ENCODE peak calls at places on chromosomes 4 and X, in seven cellular contexts. One of them, this sample, is unnamed. For H3K36me3, the result is how much of the 10 kb centered on the place peaks cover.

GRCh38 chrX:100680756-100681155 is 36.8 kb downstream of the SRPX2 start:
- DNase-seq in right atrium auricular region: no peak
- DNase-seq in lower lobe of right lung: no peak
- DNase-seq in breast epithelium: no peak
- DNase-seq in mucosa of descending colon: no peak
- DNase-seq in spleen: no peak
- DNase-seq in endodermal cell: no peak
- DNase-seq in this sample: no peak

GRCh38 chrX:41293269-41293668 is 40.7 kb upstream of the DDX3X start:
- DNase-seq in breast epithelium: no peak
- DNase-seq in lower lobe of right lung: no peak
- DNase-seq in spleen: no peak
- DNase-seq in right atrium auricular region: no peak
- DNase-seq in endodermal cell: peak
- DNase-seq in mucosa of descending colon: no peak
- DNase-seq in this sample: peak

GRCh38 chrX:1601051-1601767 is 9.8 kb downstream of the AKAP17A start:
- DNase-seq in spleen: peak
- DNase-seq in lower lobe of right lung: peak
- DNase-seq in breast epithelium: no peak
- DNase-seq in right atrium auricular region: no peak
- DNase-seq in mucosa of descending colon: no peak
- DNase-seq in endodermal cell: no peak
- DNase-seq in this sample: no peak

GRCh38 chr4:121050251-121050650 is 22.1 kb downstream of the NDNF start:
- DNase-seq in right atrium auricular region: no peak
- DNase-seq in endodermal cell: no peak
- DNase-seq in mucosa of descending colon: no peak
- DNase-seq in lower lobe of right lung: no peak
- DNase-seq in breast epithelium: no peak
- DNase-seq in spleen: no peak
- DNase-seq in this sample: no peak

GRCh38 chr4:158538176-158538575 is 16.5 kb downstream of the RXFP1 start:
- DNase-seq in mucosa of descending colon: no peak
- DNase-seq in lower lobe of right lung: no peak
- DNase-seq in spleen: no peak
- DNase-seq in breast epithelium: no peak
- DNase-seq in endodermal cell: no peak
- DNase-seq in right atrium auricular region: no peak
- DNase-seq in this sample: no peak

GRCh38 chr4:48081196-48081595 is 52.9 kb downstream of the TXK start:
- DNase-seq in spleen: no peak
- DNase-seq in right atrium auricular region: no peak
- DNase-seq in mucosa of descending colon: no peak
- DNase-seq in breast epithelium: no peak
- DNase-seq in lower lobe of right lung: no peak
- DNase-seq in endodermal cell: no peak
- DNase-seq in this sample: no peak

GRCh38 chr4:20426028-20426427 is 174.3 kb downstream of the SLIT2 start:
- DNase-seq in lower lobe of right lung: no peak
- DNase-seq in mucosa of descending colon: no peak
- DNase-seq in breast epithelium: no peak
- DNase-seq in right atrium auricular region: no peak
- DNase-seq in spleen: no peak
- DNase-seq in endodermal cell: no peak
- DNase-seq in this sample: no peak

GRCh38 chr4:54913751-54914526 is 211.5 kb downstream of the KDR start:
- DNase-seq in lower lobe of right lung: no peak
- DNase-seq in right atrium auricular region: no peak
- DNase-seq in endodermal cell: no peak
- DNase-seq in breast epithelium: no peak
- DNase-seq in spleen: no peak
- DNase-seq in mucosa of descending colon: no peak
- DNase-seq in this sample: no peak

GRCh38 chrX:1743105-1743504 is 128.2 kb downstream of the ASMT start:
- DNase-seq in breast epithelium: no peak
- DNase-seq in mucosa of descending colon: no peak
- DNase-seq in endodermal cell: no peak
- DNase-seq in spleen: no peak
- DNase-seq in lower lobe of right lung: no peak
- DNase-seq in right atrium auricular region: no peak
- DNase-seq in this sample: no peak

GRCh38 chr4:140046573-140046972 is 107.4 kb downstream of the MAML3 start:
- DNase-seq in spleen: no peak
- DNase-seq in endodermal cell: peak
- DNase-seq in breast epithelium: no peak
- DNase-seq in right atrium auricular region: no peak
- DNase-seq in lower lobe of right lung: no peak
- DNase-seq in mucosa of descending colon: no peak
- DNase-seq in this sample: no peak

GRCh38 chr4:94721310-94721709 is 36.4 kb upstream of the BMPR1B start:
- DNase-seq in breast epithelium: no peak
- DNase-seq in spleen: no peak
- DNase-seq in endodermal cell: no peak
- DNase-seq in right atrium auricular region: no peak
- DNase-seq in mucosa of descending colon: no peak
- DNase-seq in lower lobe of right lung: no peak
- DNase-seq in this sample: no peak
- H3K36me3 ChIP-seq in breast epithelium: under half
- H3K36me3 ChIP-seq in spleen: under half
- H3K36me3 ChIP-seq in endodermal cell: under half
- H3K36me3 ChIP-seq in right atrium auricular region: under half
- H3K36me3 ChIP-seq in mucosa of descending colon: under half
- H3K36me3 ChIP-seq in lower lobe of right lung: under half
- H3K36me3 ChIP-seq in this sample: under half

DNA sequence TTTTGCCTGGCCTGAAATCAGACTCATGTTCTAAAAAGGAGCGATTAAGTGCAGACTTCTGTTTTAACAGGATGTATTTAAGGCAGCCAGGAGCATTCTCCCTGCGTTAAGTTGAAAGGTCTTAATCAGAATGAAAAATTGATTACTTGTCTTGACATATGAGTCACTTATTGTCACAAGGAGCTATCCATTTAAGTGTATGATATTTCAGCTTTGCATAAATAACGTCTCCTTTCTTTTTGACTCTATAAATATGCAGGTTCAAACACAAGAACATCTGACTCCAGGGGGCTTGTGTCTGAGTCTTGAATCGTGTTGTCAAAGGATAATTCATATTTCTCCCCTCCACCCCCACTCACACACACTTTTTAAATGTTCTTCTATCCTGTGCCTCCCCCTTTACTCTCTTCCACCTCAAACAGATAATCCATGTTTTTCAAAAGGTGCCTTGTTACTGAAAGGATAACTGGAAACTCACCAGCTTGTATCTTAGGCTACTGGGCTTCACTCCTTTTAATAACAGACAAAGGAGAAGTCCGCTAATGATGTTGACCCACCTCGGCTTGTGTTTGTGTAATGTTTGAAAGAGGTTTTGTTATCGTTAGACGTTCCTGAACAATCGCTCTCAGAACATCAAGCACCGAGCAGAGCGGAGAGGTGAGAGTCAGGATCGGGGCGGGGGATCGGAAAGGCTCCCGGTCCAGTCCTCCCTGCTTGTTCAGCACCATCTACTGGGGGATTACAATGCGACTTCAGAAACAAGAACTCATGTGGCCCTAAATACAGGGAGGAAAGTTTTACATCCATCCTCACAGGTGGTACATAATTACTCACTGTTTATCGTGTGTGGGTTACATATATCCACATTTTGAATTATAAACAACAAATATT is 107.5 kb upstream of the RPL34 start:
- DNase-seq in endodermal cell: peak
- DNase-seq in lower lobe of right lung: no peak
- DNase-seq in breast epithelium: no peak
- DNase-seq in spleen: no peak
- DNase-seq in right atrium auricular region: no peak
- DNase-seq in mucosa of descending colon: no peak
- DNase-seq in this sample: peak
- TF ChIP-seq CTCF in endodermal cell: peak
- TF ChIP-seq CTCF in lower lobe of right lung: peak
- TF ChIP-seq CTCF in breast epithelium: no peak
- TF ChIP-seq CTCF in spleen: no peak
- TF ChIP-seq CTCF in right atrium auricular region: no peak
- TF ChIP-seq CTCF in mucosa of descending colon: no peak
- TF ChIP-seq CTCF in this sample: peak

DNA sequence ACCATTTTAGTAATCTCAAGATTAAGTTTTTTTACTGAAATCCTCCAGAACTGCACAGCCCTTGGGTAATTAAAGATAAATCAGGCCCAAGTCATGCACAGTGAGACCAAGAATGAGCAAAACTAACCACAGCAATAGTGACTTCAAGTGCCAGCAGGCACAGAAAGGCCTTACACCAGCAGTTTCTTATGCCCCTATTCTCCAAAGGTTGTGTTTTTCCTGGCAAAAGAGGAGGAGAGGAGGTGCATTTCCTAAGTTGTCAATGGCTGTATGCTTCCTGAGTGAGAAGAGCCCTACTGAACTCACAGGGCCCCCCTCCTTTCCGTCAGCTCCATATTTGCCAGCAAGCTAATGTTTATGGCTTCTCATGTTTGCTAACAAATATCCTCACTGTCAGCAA is 418.8 kb upstream of the INTU start:
- DNase-seq in mucosa of descending colon: no peak
- DNase-seq in lower lobe of right lung: no peak
- DNase-seq in breast epithelium: no peak
- DNase-seq in endodermal cell: no peak
- DNase-seq in right atrium auricular region: no peak
- DNase-seq in spleen: no peak
- DNase-seq in this sample: no peak
- H3K4me3 ChIP-seq in mucosa of descending colon: no peak
- H3K4me3 ChIP-seq in lower lobe of right lung: no peak
- H3K4me3 ChIP-seq in breast epithelium: no peak
- H3K4me3 ChIP-seq in endodermal cell: no peak
- H3K4me3 ChIP-seq in right atrium auricular region: no peak
- H3K4me3 ChIP-seq in spleen: no peak
- H3K4me3 ChIP-seq in this sample: no peak

GRCh38 chrX:68877606-68878005 is 48.8 kb downstream of the EFNB1 start:
- DNase-seq in right atrium auricular region: no peak
- DNase-seq in breast epithelium: no peak
- DNase-seq in spleen: no peak
- DNase-seq in mucosa of descending colon: no peak
- DNase-seq in endodermal cell: no peak
- DNase-seq in lower lobe of right lung: no peak
- DNase-seq in this sample: no peak
- H3K36me3 ChIP-seq in right atrium auricular region: under half
- H3K36me3 ChIP-seq in breast epithelium: under half
- H3K36me3 ChIP-seq in spleen: under half
- H3K36me3 ChIP-seq in mucosa of descending colon: under half
- H3K36me3 ChIP-seq in endodermal cell: under half
- H3K36me3 ChIP-seq in lower lobe of right lung: under half
- H3K36me3 ChIP-seq in this sample: under half

GRCh38 chr4:153792007-153792892 is 3.4 kb upstream of the SFRP2 start:
- DNase-seq in mucosa of descending colon: peak
- DNase-seq in right atrium auricular region: peak
- DNase-seq in lower lobe of right lung: peak
- DNase-seq in spleen: no peak
- DNase-seq in endodermal cell: peak
- DNase-seq in breast epithelium: no peak
- DNase-seq in this sample: peak

GRCh38 chr4:153788419-153789276 is at the start of gene SFRP2:
- DNase-seq in mucosa of descending colon: no peak
- DNase-seq in lower lobe of right lung: peak
- DNase-seq in spleen: peak
- DNase-seq in breast epithelium: no peak
- DNase-seq in endodermal cell: peak
- DNase-seq in right atrium auricular region: no peak
- DNase-seq in this sample: no peak

GRCh38 chr4:153789741-153790651 is 1.1 kb upstream of the SFRP2 start:
- DNase-seq in right atrium auricular region: no peak
- DNase-seq in lower lobe of right lung: no peak
- DNase-seq in endodermal cell: peak
- DNase-seq in spleen: no peak
- DNase-seq in breast epithelium: no peak
- DNase-seq in mucosa of descending colon: no peak
- DNase-seq in this sample: no peak

GRCh38 chr4:153792893-153793227 is 4.0 kb upstream of the SFRP2 start:
- DNase-seq in lower lobe of right lung: no peak
- DNase-seq in right atrium auricular region: no peak
- DNase-seq in mucosa of descending colon: no peak
- DNase-seq in spleen: no peak
- DNase-seq in breast epithelium: no peak
- DNase-seq in endodermal cell: peak
- DNase-seq in this sample: no peak

DNA sequence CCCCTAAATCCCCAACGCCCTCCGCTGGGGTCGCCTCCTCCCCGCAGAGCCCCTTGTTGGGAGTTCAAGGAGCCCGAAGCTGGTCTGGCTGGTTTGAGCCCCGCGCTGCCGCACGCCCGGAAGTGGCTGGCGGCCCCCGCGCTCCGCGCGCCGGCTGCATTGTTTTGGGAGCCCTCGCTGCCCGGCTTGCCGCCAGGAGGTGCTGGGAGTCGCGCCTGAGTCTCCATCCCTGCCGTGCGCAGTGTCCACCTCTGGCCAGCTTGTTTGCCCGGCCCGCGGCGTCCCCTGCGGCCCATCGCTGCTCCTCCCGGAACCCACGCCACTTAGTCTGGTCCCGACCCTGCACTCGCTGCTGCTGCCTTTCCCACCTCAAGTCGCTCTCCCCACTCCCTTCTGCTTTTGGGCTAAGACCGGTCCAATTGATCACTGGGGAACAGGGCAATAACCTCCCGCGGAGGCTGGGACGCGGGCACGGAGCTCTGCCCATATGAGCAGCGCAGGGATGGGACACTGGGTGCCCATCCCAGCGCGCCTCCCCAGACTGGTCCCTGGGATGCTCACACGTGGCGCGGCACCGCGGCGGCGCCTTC is 2.2 kb upstream of the SFRP2 start:
- DNase-seq in mucosa of descending colon: peak
- DNase-seq in breast epithelium: no peak
- DNase-seq in lower lobe of right lung: peak
- DNase-seq in right atrium auricular region: no peak
- DNase-seq in spleen: peak
- DNase-seq in endodermal cell: peak
- DNase-seq in this sample: peak
- TF ChIP-seq CTCF in mucosa of descending colon: no peak
- TF ChIP-seq CTCF in breast epithelium: no peak
- TF ChIP-seq CTCF in lower lobe of right lung: no peak
- TF ChIP-seq CTCF in right atrium auricular region: no peak
- TF ChIP-seq CTCF in spleen: no peak
- TF ChIP-seq CTCF in endodermal cell: peak
- TF ChIP-seq CTCF in this sample: peak

GRCh38 chr4:74996996-74997395 is 64.1 kb downstream of the PARM1 start:
- DNase-seq in right atrium auricular region: no peak
- DNase-seq in breast epithelium: no peak
- DNase-seq in mucosa of descending colon: no peak
- DNase-seq in lower lobe of right lung: no peak
- DNase-seq in endodermal cell: no peak
- DNase-seq in spleen: no peak
- DNase-seq in this sample: no peak
- H3K4me3 ChIP-seq in right atrium auricular region: no peak
- H3K4me3 ChIP-seq in breast epithelium: no peak
- H3K4me3 ChIP-seq in mucosa of descending colon: no peak
- H3K4me3 ChIP-seq in lower lobe of right lung: no peak
- H3K4me3 ChIP-seq in endodermal cell: no peak
- H3K4me3 ChIP-seq in spleen: no peak
- H3K4me3 ChIP-seq in this sample: no peak

This sample was measured in BE2C.